ENCODE peak calls at places on chromosomes 11 and 22, in four cellular contexts. One of them, this sample, is unnamed.

GRCh38 chr11:67126986-67127385 is 7.9 kb downstream of the KDM2A start:
- DNase-seq in right lobe of liver: no peak
- DNase-seq in CD4-positive, alpha-beta T cell: no peak
- DNase-seq in A172: no peak
- DNase-seq in this sample: no peak

GRCh38 chr11:1889941-1890855 is 1.5 kb downstream of the PRR33 start:
- DNase-seq in right lobe of liver: no peak
- DNase-seq in CD4-positive, alpha-beta T cell: no peak
- DNase-seq in A172: no peak
- DNase-seq in this sample: no peak

GRCh38 chr22:49826603-49827306 is 918 bp downstream of the BRD1 start:
- DNase-seq in right lobe of liver: peak; percentile 61
- DNase-seq in CD4-positive, alpha-beta T cell: no peak
- DNase-seq in A172: no peak
- DNase-seq in this sample: peak; percentile 44

GRCh38 chr11:61580292-61580888 is 486 bp downstream of the SYT7 start:
- DNase-seq in right lobe of liver: no peak
- DNase-seq in CD4-positive, alpha-beta T cell: no peak
- DNase-seq in A172: no peak
- DNase-seq in this sample: no peak

GRCh38 chr11:107011977-107012376 is 6.3 kb downstream of the GUCY1A2 start:
- DNase-seq in right lobe of liver: no peak
- DNase-seq in CD4-positive, alpha-beta T cell: no peak
- DNase-seq in A172: no peak
- DNase-seq in this sample: peak; percentile 1

GRCh38 chr11:95485115-95485900 is 254.3 kb upstream of the SESN3 start:
- DNase-seq in right lobe of liver: no peak
- DNase-seq in CD4-positive, alpha-beta T cell: no peak
- DNase-seq in A172: no peak
- DNase-seq in this sample: no peak

GRCh38 chr22:25111579-25112517 is 87.8 kb upstream of the CRYBB3 start:
- DNase-seq in right lobe of liver: peak; percentile 41
- DNase-seq in CD4-positive, alpha-beta T cell: no peak
- DNase-seq in A172: no peak
- DNase-seq in this sample: peak; percentile 67

GRCh38 chr22:45877651-45878050 is 99.3 kb downstream of the WNT7B start:
- DNase-seq in right lobe of liver: no peak
- DNase-seq in CD4-positive, alpha-beta T cell: no peak
- DNase-seq in A172: no peak
- DNase-seq in this sample: no peak

GRCh38 chr11:57476223-57476882 is 16.0 kb downstream of the RTN4RL2 start:
- DNase-seq in right lobe of liver: peak; percentile 70
- DNase-seq in CD4-positive, alpha-beta T cell: no peak
- DNase-seq in A172: no peak
- DNase-seq in this sample: no peak

GRCh38 chr11:77110836-77111235 is 8.2 kb downstream of the OMP start:
- DNase-seq in right lobe of liver: no peak
- DNase-seq in CD4-positive, alpha-beta T cell: no peak
- DNase-seq in A172: no peak
- DNase-seq in this sample: no peak

GRCh38 chr11:104946907-104947306 is 21.5 kb downstream of the CASP4 start:
- DNase-seq in right lobe of liver: no peak
- DNase-seq in CD4-positive, alpha-beta T cell: no peak
- DNase-seq in A172: peak; percentile 39
- DNase-seq in this sample: peak; percentile 29

GRCh38 chr11:105220175-105220574 is 80.6 kb upstream of the CARD18 start:
- DNase-seq in right lobe of liver: no peak
- DNase-seq in CD4-positive, alpha-beta T cell: no peak
- DNase-seq in A172: no peak
- DNase-seq in this sample: no peak

GRCh38 chr11:67027943-67028542 is 5.1 kb downstream of the SYT12 start:
- DNase-seq in right lobe of liver: no peak
- DNase-seq in CD4-positive, alpha-beta T cell: no peak
- DNase-seq in A172: no peak
- DNase-seq in this sample: no peak

This sample was measured in OCI-M1.